ENCODE peak calls at places on chromosomes 12 and 14, in six cellular contexts. One of them, this sample, is unnamed.

GRCh38 chr12:116495260-116495659 is 63.9 kb upstream of the MAP1LC3B2 start:
- DNase-seq in stimulated activated CD4-positive, alpha-beta T cell treated with anti-CD3 and anti-CD28 coated beads, Interleukin-1b, Interleukin-23, amount 100 ng/mL, for 4 hours: no peak
- DNase-seq in DMS 273 treated with DMSO at 0.1 percent for 48 hours: no peak
- DNase-seq in activated CD8-positive, alpha-beta T cell treated with anti-CD3 and anti-CD28 coated beads for 36 hours: no peak
- DNase-seq in Kasumi-1: no peak
- DNase-seq in mucosa of descending colon: no peak
- DNase-seq in this sample: no peak

GRCh38 chr14:98189944-98190343 is 1082.1 kb downstream of the BCL11B start:
- DNase-seq in Kasumi-1: no peak
- DNase-seq in stimulated activated CD4-positive, alpha-beta T cell treated with anti-CD3 and anti-CD28 coated beads, Interleukin-1b, Interleukin-23, amount 100 ng/mL, for 4 hours: no peak
- DNase-seq in mucosa of descending colon: no peak
- DNase-seq in activated CD8-positive, alpha-beta T cell treated with anti-CD3 and anti-CD28 coated beads for 36 hours: no peak
- DNase-seq in DMS 273 treated with DMSO at 0.1 percent for 48 hours: no peak
- DNase-seq in this sample: no peak

GRCh38 chr14:98197933-98198332 is 1074.1 kb downstream of the BCL11B start:
- DNase-seq in DMS 273 treated with DMSO at 0.1 percent for 48 hours: no peak
- DNase-seq in mucosa of descending colon: no peak
- DNase-seq in Kasumi-1: no peak
- DNase-seq in stimulated activated CD4-positive, alpha-beta T cell treated with anti-CD3 and anti-CD28 coated beads, Interleukin-1b, Interleukin-23, amount 100 ng/mL, for 4 hours: no peak
- DNase-seq in activated CD8-positive, alpha-beta T cell treated with anti-CD3 and anti-CD28 coated beads for 36 hours: no peak
- DNase-seq in this sample: no peak

GRCh38 chr12:74922117-74922516 is 287.5 kb downstream of the KCNC2 start:
- DNase-seq in mucosa of descending colon: no peak
- DNase-seq in Kasumi-1: no peak
- DNase-seq in activated CD8-positive, alpha-beta T cell treated with anti-CD3 and anti-CD28 coated beads for 36 hours: no peak
- DNase-seq in stimulated activated CD4-positive, alpha-beta T cell treated with anti-CD3 and anti-CD28 coated beads, Interleukin-1b, Interleukin-23, amount 100 ng/mL, for 4 hours: no peak
- DNase-seq in DMS 273 treated with DMSO at 0.1 percent for 48 hours: no peak
- DNase-seq in this sample: no peak

GRCh38 chr12:80598004-80598606 is 109.3 kb upstream of the MYF6 start:
- DNase-seq in mucosa of descending colon: no peak
- DNase-seq in Kasumi-1: no peak
- DNase-seq in activated CD8-positive, alpha-beta T cell treated with anti-CD3 and anti-CD28 coated beads for 36 hours: peak; percentile 1
- DNase-seq in stimulated activated CD4-positive, alpha-beta T cell treated with anti-CD3 and anti-CD28 coated beads, Interleukin-1b, Interleukin-23, amount 100 ng/mL, for 4 hours: no peak
- DNase-seq in DMS 273 treated with DMSO at 0.1 percent for 48 hours: no peak
- DNase-seq in this sample: no peak

GRCh38 chr12:54298904-54299303 is 1.9 kb downstream of the NFE2 start:
- DNase-seq in stimulated activated CD4-positive, alpha-beta T cell treated with anti-CD3 and anti-CD28 coated beads, Interleukin-1b, Interleukin-23, amount 100 ng/mL, for 4 hours: no peak
- DNase-seq in DMS 273 treated with DMSO at 0.1 percent for 48 hours: no peak
- DNase-seq in mucosa of descending colon: no peak
- DNase-seq in Kasumi-1: no peak
- DNase-seq in activated CD8-positive, alpha-beta T cell treated with anti-CD3 and anti-CD28 coated beads for 36 hours: no peak
- DNase-seq in this sample: no peak

GRCh38 chr14:69261761-69262331 is 1.9 kb downstream of the GALNT16 start:
- DNase-seq in mucosa of descending colon: no peak
- DNase-seq in stimulated activated CD4-positive, alpha-beta T cell treated with anti-CD3 and anti-CD28 coated beads, Interleukin-1b, Interleukin-23, amount 100 ng/mL, for 4 hours: no peak
- DNase-seq in activated CD8-positive, alpha-beta T cell treated with anti-CD3 and anti-CD28 coated beads for 36 hours: no peak
- DNase-seq in DMS 273 treated with DMSO at 0.1 percent for 48 hours: no peak
- DNase-seq in Kasumi-1: no peak
- DNase-seq in this sample: no peak

GRCh38 chr14:23881292-23881691 is 72.3 kb upstream of the DHRS4 start:
- DNase-seq in activated CD8-positive, alpha-beta T cell treated with anti-CD3 and anti-CD28 coated beads for 36 hours: no peak
- DNase-seq in Kasumi-1: no peak
- DNase-seq in stimulated activated CD4-positive, alpha-beta T cell treated with anti-CD3 and anti-CD28 coated beads, Interleukin-1b, Interleukin-23, amount 100 ng/mL, for 4 hours: no peak
- DNase-seq in DMS 273 treated with DMSO at 0.1 percent for 48 hours: no peak
- DNase-seq in mucosa of descending colon: no peak
- DNase-seq in this sample: no peak

GRCh38 chr14:52299692-52300278 is 14.3 kb upstream of the PTGER2 start:
- DNase-seq in activated CD8-positive, alpha-beta T cell treated with anti-CD3 and anti-CD28 coated beads for 36 hours: no peak
- DNase-seq in mucosa of descending colon: no peak
- DNase-seq in Kasumi-1: peak; percentile 79
- DNase-seq in DMS 273 treated with DMSO at 0.1 percent for 48 hours: no peak
- DNase-seq in stimulated activated CD4-positive, alpha-beta T cell treated with anti-CD3 and anti-CD28 coated beads, Interleukin-1b, Interleukin-23, amount 100 ng/mL, for 4 hours: no peak
- DNase-seq in this sample: no peak

GRCh38 chr12:122336015-122336946 is 70.0 kb upstream of the VPS33A start:
- DNase-seq in stimulated activated CD4-positive, alpha-beta T cell treated with anti-CD3 and anti-CD28 coated beads, Interleukin-1b, Interleukin-23, amount 100 ng/mL, for 4 hours: peak; percentile 23
- DNase-seq in activated CD8-positive, alpha-beta T cell treated with anti-CD3 and anti-CD28 coated beads for 36 hours: peak; percentile 68
- DNase-seq in Kasumi-1: peak; percentile 63
- DNase-seq in mucosa of descending colon: no peak
- DNase-seq in DMS 273 treated with DMSO at 0.1 percent for 48 hours: peak; percentile 0
- DNase-seq in this sample: no peak

GRCh38 chr14:22871962-22872832 is 657 bp downstream of the LRP10 start:
- DNase-seq in stimulated activated CD4-positive, alpha-beta T cell treated with anti-CD3 and anti-CD28 coated beads, Interleukin-1b, Interleukin-23, amount 100 ng/mL, for 4 hours: peak; percentile 64
- DNase-seq in mucosa of descending colon: peak; percentile 82
- DNase-seq in DMS 273 treated with DMSO at 0.1 percent for 48 hours: no peak
- DNase-seq in activated CD8-positive, alpha-beta T cell treated with anti-CD3 and anti-CD28 coated beads for 36 hours: peak; percentile 78
- DNase-seq in Kasumi-1: peak; percentile 64
- DNase-seq in this sample: peak; percentile 59

GRCh38 chr14:41749425-41749824 is 142.7 kb downstream of the LRFN5 start:
- DNase-seq in Kasumi-1: peak; percentile 24
- DNase-seq in DMS 273 treated with DMSO at 0.1 percent for 48 hours: no peak
- DNase-seq in stimulated activated CD4-positive, alpha-beta T cell treated with anti-CD3 and anti-CD28 coated beads, Interleukin-1b, Interleukin-23, amount 100 ng/mL, for 4 hours: no peak
- DNase-seq in mucosa of descending colon: no peak
- DNase-seq in activated CD8-positive, alpha-beta T cell treated with anti-CD3 and anti-CD28 coated beads for 36 hours: no peak
- DNase-seq in this sample: no peak

GRCh38 chr12:25585662-25586061 is 32.6 kb upstream of the LMNTD1 start:
- DNase-seq in mucosa of descending colon: no peak
- DNase-seq in activated CD8-positive, alpha-beta T cell treated with anti-CD3 and anti-CD28 coated beads for 36 hours: no peak
- DNase-seq in DMS 273 treated with DMSO at 0.1 percent for 48 hours: no peak
- DNase-seq in stimulated activated CD4-positive, alpha-beta T cell treated with anti-CD3 and anti-CD28 coated beads, Interleukin-1b, Interleukin-23, amount 100 ng/mL, for 4 hours: no peak
- DNase-seq in Kasumi-1: no peak
- DNase-seq in this sample: no peak

GRCh38 chr12:54879132-54879531 is 24.8 kb downstream of the MUCL1 start:
- DNase-seq in Kasumi-1: no peak
- DNase-seq in mucosa of descending colon: no peak
- DNase-seq in activated CD8-positive, alpha-beta T cell treated with anti-CD3 and anti-CD28 coated beads for 36 hours: no peak
- DNase-seq in stimulated activated CD4-positive, alpha-beta T cell treated with anti-CD3 and anti-CD28 coated beads, Interleukin-1b, Interleukin-23, amount 100 ng/mL, for 4 hours: no peak
- DNase-seq in DMS 273 treated with DMSO at 0.1 percent for 48 hours: no peak
- DNase-seq in this sample: no peak

GRCh38 chr12:94147991-94148840 is at the start of gene PLXNC1:
- DNase-seq in activated CD8-positive, alpha-beta T cell treated with anti-CD3 and anti-CD28 coated beads for 36 hours: peak; percentile 79
- DNase-seq in Kasumi-1: peak; percentile 28
- DNase-seq in DMS 273 treated with DMSO at 0.1 percent for 48 hours: no peak
- DNase-seq in stimulated activated CD4-positive, alpha-beta T cell treated with anti-CD3 and anti-CD28 coated beads, Interleukin-1b, Interleukin-23, amount 100 ng/mL, for 4 hours: peak; percentile 52
- DNase-seq in mucosa of descending colon: peak; percentile 85
- DNase-seq in this sample: peak; percentile 67

GRCh38 chr14:58796636-58797429 is 159.1 kb downstream of the DACT1 start:
- DNase-seq in activated CD8-positive, alpha-beta T cell treated with anti-CD3 and anti-CD28 coated beads for 36 hours: no peak
- DNase-seq in stimulated activated CD4-positive, alpha-beta T cell treated with anti-CD3 and anti-CD28 coated beads, Interleukin-1b, Interleukin-23, amount 100 ng/mL, for 4 hours: no peak
- DNase-seq in Kasumi-1: no peak
- DNase-seq in DMS 273 treated with DMSO at 0.1 percent for 48 hours: no peak
- DNase-seq in mucosa of descending colon: no peak
- DNase-seq in this sample: no peak

GRCh38 chr14:75315143-75315542 is 36.5 kb downstream of the FOS start:
- DNase-seq in stimulated activated CD4-positive, alpha-beta T cell treated with anti-CD3 and anti-CD28 coated beads, Interleukin-1b, Interleukin-23, amount 100 ng/mL, for 4 hours: no peak
- DNase-seq in Kasumi-1: no peak
- DNase-seq in DMS 273 treated with DMSO at 0.1 percent for 48 hours: no peak
- DNase-seq in mucosa of descending colon: no peak
- DNase-seq in activated CD8-positive, alpha-beta T cell treated with anti-CD3 and anti-CD28 coated beads for 36 hours: no peak
- DNase-seq in this sample: no peak

GRCh38 chr12:24896171-24896570 is 52.7 kb downstream of the BCAT1 start:
- DNase-seq in activated CD8-positive, alpha-beta T cell treated with anti-CD3 and anti-CD28 coated beads for 36 hours: no peak
- DNase-seq in Kasumi-1: no peak
- DNase-seq in mucosa of descending colon: no peak
- DNase-seq in stimulated activated CD4-positive, alpha-beta T cell treated with anti-CD3 and anti-CD28 coated beads, Interleukin-1b, Interleukin-23, amount 100 ng/mL, for 4 hours: no peak
- DNase-seq in DMS 273 treated with DMSO at 0.1 percent for 48 hours: no peak
- DNase-seq in this sample: no peak

GRCh38 chr14:103545219-103545914 is 16.4 kb downstream of the TRMT61A start:
- DNase-seq in mucosa of descending colon: peak; percentile 46
- DNase-seq in DMS 273 treated with DMSO at 0.1 percent for 48 hours: no peak
- DNase-seq in activated CD8-positive, alpha-beta T cell treated with anti-CD3 and anti-CD28 coated beads for 36 hours: no peak
- DNase-seq in Kasumi-1: no peak
- DNase-seq in stimulated activated CD4-positive, alpha-beta T cell treated with anti-CD3 and anti-CD28 coated beads, Interleukin-1b, Interleukin-23, amount 100 ng/mL, for 4 hours: no peak
- DNase-seq in this sample: no peak

GRCh38 chr12:122793685-122794106 is 19.3 kb downstream of the CCDC62 start:
- DNase-seq in stimulated activated CD4-positive, alpha-beta T cell treated with anti-CD3 and anti-CD28 coated beads, Interleukin-1b, Interleukin-23, amount 100 ng/mL, for 4 hours: peak; percentile 2
- DNase-seq in DMS 273 treated with DMSO at 0.1 percent for 48 hours: peak; percentile 31
- DNase-seq in mucosa of descending colon: no peak
- DNase-seq in activated CD8-positive, alpha-beta T cell treated with anti-CD3 and anti-CD28 coated beads for 36 hours: peak; percentile 9
- DNase-seq in Kasumi-1: peak; percentile 76
- DNase-seq in this sample: no peak

GRCh38 chr12:130838284-130838950 is 633 bp downstream of the STX2 start:
- DNase-seq in mucosa of descending colon: peak; percentile 71
- DNase-seq in stimulated activated CD4-positive, alpha-beta T cell treated with anti-CD3 and anti-CD28 coated beads, Interleukin-1b, Interleukin-23, amount 100 ng/mL, for 4 hours: peak; percentile 13
- DNase-seq in DMS 273 treated with DMSO at 0.1 percent for 48 hours: no peak
- DNase-seq in Kasumi-1: peak; percentile 29
- DNase-seq in activated CD8-positive, alpha-beta T cell treated with anti-CD3 and anti-CD28 coated beads for 36 hours: peak; percentile 37
- DNase-seq in this sample: peak; percentile 16

GRCh38 chr14:104384776-104385071 is 194.8 kb upstream of the C14orf180 start:
- DNase-seq in mucosa of descending colon: no peak
- DNase-seq in Kasumi-1: no peak
- DNase-seq in DMS 273 treated with DMSO at 0.1 percent for 48 hours: no peak
- DNase-seq in activated CD8-positive, alpha-beta T cell treated with anti-CD3 and anti-CD28 coated beads for 36 hours: no peak
- DNase-seq in stimulated activated CD4-positive, alpha-beta T cell treated with anti-CD3 and anti-CD28 coated beads, Interleukin-1b, Interleukin-23, amount 100 ng/mL, for 4 hours: no peak
- DNase-seq in this sample: no peak

GRCh38 chr12:25155031-25155576 is 39.9 kb downstream of the DNAI7 start:
- DNase-seq in Kasumi-1: peak; percentile 61
- DNase-seq in stimulated activated CD4-positive, alpha-beta T cell treated with anti-CD3 and anti-CD28 coated beads, Interleukin-1b, Interleukin-23, amount 100 ng/mL, for 4 hours: no peak
- DNase-seq in mucosa of descending colon: no peak
- DNase-seq in DMS 273 treated with DMSO at 0.1 percent for 48 hours: no peak
- DNase-seq in activated CD8-positive, alpha-beta T cell treated with anti-CD3 and anti-CD28 coated beads for 36 hours: no peak
- DNase-seq in this sample: no peak

GRCh38 chr12:43988838-43989560 is 153.1 kb downstream of the TMEM117 start:
- DNase-seq in Kasumi-1: no peak
- DNase-seq in activated CD8-positive, alpha-beta T cell treated with anti-CD3 and anti-CD28 coated beads for 36 hours: no peak
- DNase-seq in DMS 273 treated with DMSO at 0.1 percent for 48 hours: no peak
- DNase-seq in stimulated activated CD4-positive, alpha-beta T cell treated with anti-CD3 and anti-CD28 coated beads, Interleukin-1b, Interleukin-23, amount 100 ng/mL, for 4 hours: no peak
- DNase-seq in mucosa of descending colon: no peak
- DNase-seq in this sample: no peak

GRCh38 chr12:2667716-2668440 is 126.9 kb upstream of the FKBP4 start:
- DNase-seq in stimulated activated CD4-positive, alpha-beta T cell treated with anti-CD3 and anti-CD28 coated beads, Interleukin-1b, Interleukin-23, amount 100 ng/mL, for 4 hours: no peak
- DNase-seq in Kasumi-1: no peak
- DNase-seq in mucosa of descending colon: no peak
- DNase-seq in DMS 273 treated with DMSO at 0.1 percent for 48 hours: no peak
- DNase-seq in activated CD8-positive, alpha-beta T cell treated with anti-CD3 and anti-CD28 coated beads for 36 hours: no peak
- DNase-seq in this sample: no peak

GRCh38 chr12:53078425-53079225 is 565 bp downstream of the SPRYD3 start:
- DNase-seq in Kasumi-1: no peak
- DNase-seq in mucosa of descending colon: no peak
- DNase-seq in activated CD8-positive, alpha-beta T cell treated with anti-CD3 and anti-CD28 coated beads for 36 hours: peak; percentile 70
- DNase-seq in stimulated activated CD4-positive, alpha-beta T cell treated with anti-CD3 and anti-CD28 coated beads, Interleukin-1b, Interleukin-23, amount 100 ng/mL, for 4 hours: peak; percentile 22
- DNase-seq in DMS 273 treated with DMSO at 0.1 percent for 48 hours: no peak
- DNase-seq in this sample: no peak

GRCh38 chr14:54676822-54677708 is 110.1 kb downstream of the SAMD4A start:
- DNase-seq in activated CD8-positive, alpha-beta T cell treated with anti-CD3 and anti-CD28 coated beads for 36 hours: no peak
- DNase-seq in DMS 273 treated with DMSO at 0.1 percent for 48 hours: no peak
- DNase-seq in mucosa of descending colon: no peak
- DNase-seq in stimulated activated CD4-positive, alpha-beta T cell treated with anti-CD3 and anti-CD28 coated beads, Interleukin-1b, Interleukin-23, amount 100 ng/mL, for 4 hours: no peak
- DNase-seq in Kasumi-1: no peak
- DNase-seq in this sample: no peak

GRCh38 chr12:121579190-121579791 is 1.5 kb downstream of the KDM2B start:
- DNase-seq in DMS 273 treated with DMSO at 0.1 percent for 48 hours: no peak
- DNase-seq in mucosa of descending colon: peak; percentile 81
- DNase-seq in activated CD8-positive, alpha-beta T cell treated with anti-CD3 and anti-CD28 coated beads for 36 hours: peak; percentile 52
- DNase-seq in Kasumi-1: peak; percentile 44
- DNase-seq in stimulated activated CD4-positive, alpha-beta T cell treated with anti-CD3 and anti-CD28 coated beads, Interleukin-1b, Interleukin-23, amount 100 ng/mL, for 4 hours: no peak
- DNase-seq in this sample: peak; percentile 30

GRCh38 chr12:5576011-5576410 is 144.1 kb downstream of the NTF3 start:
- DNase-seq in Kasumi-1: no peak
- DNase-seq in activated CD8-positive, alpha-beta T cell treated with anti-CD3 and anti-CD28 coated beads for 36 hours: no peak
- DNase-seq in stimulated activated CD4-positive, alpha-beta T cell treated with anti-CD3 and anti-CD28 coated beads, Interleukin-1b, Interleukin-23, amount 100 ng/mL, for 4 hours: no peak
- DNase-seq in mucosa of descending colon: no peak
- DNase-seq in DMS 273 treated with DMSO at 0.1 percent for 48 hours: no peak
- DNase-seq in this sample: no peak